ENCODE peak calls at places on chromosome 7, in nine cellular contexts. D is uterus, X is right atrium auricular region, Y is WERI-Rb-1, M is body of pancreas, J is brain microvascular endothelial cell, S is endodermal cell, W is fibroblast of lung, I is transverse colon. R is an unnamed sample.

GRCh38 chr7:25456467-25457171 is 228.3 kb upstream of the NPVF start:
- DNase-seq in Y (peak), I (peak), X (peak), D (peak), J (no peak), W (peak), S (peak), M (peak), R (peak)

GRCh38 chr7:8146156-8146555 is 115.8 kb downstream of the ICA1 start:
- DNase-seq in W (no peak), Y (no peak), M (no peak), X (no peak), D (no peak), I (no peak), S (no peak), J (no peak), R (no peak)

GRCh38 chr7:15558747-15559146 is 3.1 kb downstream of the AGMO start:
- DNase-seq in J (peak), X (no peak), D (no peak), S (no peak), W (no peak), Y (no peak), I (no peak), M (no peak), R (peak)

GRCh38 chr7:12926236-12926635 is 238.8 kb downstream of the ARL4A start:
- DNase-seq in Y (no peak), D (no peak), X (no peak), I (no peak), M (no peak), W (no peak), S (no peak), J (no peak), R (no peak)

GRCh38 chr7:34026481-34027225 is 121.3 kb downstream of the BMPER start:
- DNase-seq in X (no peak), Y (no peak), I (no peak), W (peak), D (no peak), J (peak), S (no peak), M (no peak), R (no peak)

GRCh38 chr7:83148776-83149175 is 13.9 kb downstream of the PCLO start:
- DNase-seq in D (no peak), M (no peak), X (no peak), S (no peak), I (no peak), Y (no peak), W (peak), J (peak), R (peak)

GRCh38 chr7:114977277-114977676 is 55.4 kb downstream of the MDFIC start:
- DNase-seq in Y (no peak), J (no peak), D (no peak), W (no peak), M (no peak), X (no peak), S (peak), I (no peak), R (no peak)

GRCh38 chr7:155581954-155582353 is 35.6 kb upstream of the CNPY1 start:
- DNase-seq in J (no peak), I (no peak), D (no peak), M (no peak), S (peak), X (no peak), Y (no peak), W (no peak), R (no peak)

GRCh38 chr7:15424468-15424867 is 137.3 kb downstream of the AGMO start:
- DNase-seq in J (no peak), D (no peak), M (no peak), I (no peak), X (no peak), S (no peak), W (no peak), Y (no peak), R (peak)

GRCh38 chr7:30726296-30727006 is 25.5 kb upstream of the INMT start:
- DNase-seq in M (no peak), W (no peak), Y (no peak), I (no peak), X (no peak), J (no peak), S (no peak), D (no peak), R (no peak)

GRCh38 chr7:148782757-148783456 is 84.2 kb downstream of the CUL1 start:
- DNase-seq in M (no peak), I (no peak), S (no peak), D (no peak), J (no peak), X (no peak), Y (no peak), W (no peak), R (no peak)

GRCh38 chr7:64997927-64998391 is 7.1 kb upstream of the ZNF117 start:
- DNase-seq in Y (no peak), J (peak), I (no peak), D (no peak), X (no peak), W (peak), S (no peak), M (peak), R (peak)

GRCh38 chr7:103011650-103012049 is 62.9 kb downstream of the FBXL13 start:
- DNase-seq in J (no peak), S (no peak), I (no peak), D (no peak), Y (no peak), W (peak), X (no peak), M (no peak), R (peak)

GRCh38 chr7:130139193-130139950 is 65.8 kb downstream of the TMEM209 start:
- DNase-seq in J (no peak), M (no peak), I (no peak), X (no peak), D (no peak), Y (no peak), S (no peak), W (no peak), R (no peak)

GRCh38 chr7:139828880-139829653 is at the start of gene TBXAS1:
- DNase-seq in M (peak), S (peak), X (no peak), J (no peak), Y (peak), I (peak), D (no peak), W (no peak), R (no peak)

GRCh38 chr7:149050941-149051340 is 22.6 kb upstream of the PDIA4 start:
- DNase-seq in Y (no peak), M (no peak), W (no peak), X (no peak), J (peak), I (no peak), S (no peak), D (no peak), R (peak)

GRCh38 chr7:1742555-1743303 is 72.7 kb downstream of the ELFN1 start:
- DNase-seq in D (peak), M (peak), S (no peak), X (peak), Y (no peak), J (peak), I (peak), W (peak), R (peak)

GRCh38 chr7:3987426-3987927 is 686.4 kb downstream of the SDK1 start:
- DNase-seq in J (no peak), I (no peak), W (no peak), S (no peak), X (no peak), Y (no peak), D (no peak), M (no peak), R (no peak)

GRCh38 chr7:132446666-132447217 is 129.5 kb downstream of the PLXNA4 start:
- DNase-seq in I (no peak), S (no peak), J (no peak), X (no peak), M (no peak), Y (no peak), W (no peak), D (no peak), R (no peak)

GRCh38 chr7:892648-893593 is 16.6 kb downstream of the GET4 start:
- DNase-seq in J (no peak), S (no peak), D (no peak), X (no peak), I (no peak), Y (no peak), W (no peak), M (no peak), R (no peak)

GRCh38 chr7:93043393-93043985 is 74.3 kb downstream of the SAMD9 start:
- DNase-seq in M (no peak), I (no peak), W (peak), D (no peak), S (peak), X (no peak), Y (no peak), J (peak), R (peak)

GRCh38 chr7:27121656-27122055 is 8.9 kb downstream of the HOXA4 start:
- DNase-seq in S (no peak), I (no peak), D (no peak), J (no peak), W (no peak), M (no peak), Y (no peak), X (no peak), R (no peak)
- H3K4me3 ChIP-seq in S (no peak), I (peak), D (no peak), J (peak), W (peak), M (no peak), Y (no peak), X (no peak), R (no peak)

DNA sequence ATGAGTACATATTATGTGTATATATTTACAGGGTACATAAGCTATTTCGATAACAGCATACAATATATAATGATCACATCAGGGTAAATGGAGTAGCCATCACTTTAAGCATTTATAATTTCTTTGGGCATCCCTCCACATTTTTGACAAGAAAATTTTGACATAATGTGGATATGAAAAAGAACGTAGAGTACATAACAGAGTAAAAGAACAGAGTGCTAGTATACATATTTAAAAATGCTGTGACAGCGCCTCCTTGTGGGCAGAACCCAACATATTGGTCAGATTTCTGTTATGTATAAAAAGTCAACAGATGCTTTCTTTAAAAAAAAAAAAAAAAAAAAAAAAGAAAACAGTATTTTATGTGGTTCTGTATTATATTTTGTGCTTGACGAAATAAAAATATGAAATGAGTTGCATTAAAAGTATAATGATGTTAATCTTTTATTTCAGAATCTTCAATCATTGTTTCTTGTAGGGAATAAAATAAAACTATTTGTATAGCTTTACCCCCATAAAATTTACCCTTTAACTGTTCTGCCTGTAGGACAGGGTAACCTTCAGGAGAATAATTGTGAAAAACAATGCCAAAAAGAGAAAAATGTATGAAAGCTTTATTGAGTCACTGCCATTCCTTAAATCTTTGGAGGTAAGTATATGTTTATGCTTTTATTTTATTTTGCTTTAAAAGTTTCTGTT is 18.3 kb upstream of the HBP1 start:
- DNase-seq in M (peak), Y (peak), S (peak), D (peak), X (peak), W (peak), J (peak), I (peak), R (peak)
- TF ChIP-seq CTCF in M (peak), Y (peak), S (peak), D (peak), X (peak), W (peak), J (peak), I (peak), R (peak)

GRCh38 chr7:27138987-27139334 is 4.5 kb downstream of the HOXA5 start:
- DNase-seq in I (no peak), D (no peak), J (no peak), S (no peak), W (no peak), M (no peak), Y (no peak), X (no peak), R (no peak)
- H3K4me3 ChIP-seq in I (peak), D (no peak), J (no peak), S (no peak), W (peak), M (no peak), Y (no peak), X (no peak), R (no peak)

GRCh38 chr7:106978425-106979386 is 65.8 kb upstream of the PRKAR2B start:
- DNase-seq in D (no peak), I (no peak), M (no peak), X (no peak), J (no peak), S (no peak), Y (no peak), W (no peak), R (no peak)
- TF ChIP-seq CTCF in D (no peak), I (no peak), M (no peak), X (no peak), J (peak), S (peak), Y (peak), W (peak), R (no peak)

DNA sequence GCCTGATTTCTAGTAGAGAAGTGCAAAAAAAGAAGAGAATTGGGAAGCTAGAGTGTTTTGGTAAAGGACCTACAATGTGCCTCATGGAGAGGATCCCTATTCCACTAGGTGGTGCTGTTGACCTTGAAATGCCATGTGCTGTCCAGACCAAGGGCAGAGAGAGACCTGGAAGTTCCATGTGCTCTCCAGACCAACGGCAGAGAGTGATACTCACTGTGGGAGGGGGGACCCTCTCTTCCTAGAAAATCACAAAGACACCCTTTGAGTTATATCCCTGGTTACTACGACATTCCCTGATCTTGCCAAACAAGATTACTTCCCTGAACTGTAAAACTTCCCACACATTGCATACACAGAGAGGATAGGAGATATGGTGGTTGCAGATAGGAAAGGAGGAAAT is 212.7 kb upstream of the ZNF804B start:
- DNase-seq in D (no peak), I (no peak), Y (peak), W (no peak), X (no peak), S (peak), J (peak), M (peak), R (peak)
- H3K4me3 ChIP-seq in D (no peak), I (no peak), Y (no peak), W (no peak), X (no peak), S (no peak), J (no peak), M (no peak), R (no peak)

R was measured in fibroblast of mammary gland.